ENCODE peak calls at places on chromosomes 5 and 9, in ten cellular contexts. One of them, this sample, is unnamed. For H3K36me3, the result is how much of the 10 kb centered on the place peaks cover.

GRCh38 chr5:180127682-180128670 is 56.4 kb upstream of the RNF130 start:
- DNase-seq in A673: peak
- DNase-seq in left lung: no peak
- DNase-seq in PC-3: no peak
- DNase-seq in Panc1: no peak
- DNase-seq in body of pancreas: no peak
- DNase-seq in uterus: peak
- DNase-seq in left ventricle myocardium inferior: no peak
- DNase-seq in kidney: peak
- DNase-seq in colonic mucosa: peak
- DNase-seq in this sample: peak

GRCh38 chr9:96031366-96031824 is 155.9 kb downstream of the ERCC6L2 start:
- DNase-seq in body of pancreas: peak
- DNase-seq in left ventricle myocardium inferior: peak
- DNase-seq in left lung: no peak
- DNase-seq in A673: peak
- DNase-seq in kidney: peak
- DNase-seq in Panc1: no peak
- DNase-seq in colonic mucosa: peak
- DNase-seq in PC-3: peak
- DNase-seq in uterus: no peak
- DNase-seq in this sample: no peak

GRCh38 chr9:36738318-36738975 is 165.8 kb downstream of the MELK start:
- DNase-seq in A673: no peak
- DNase-seq in uterus: no peak
- DNase-seq in colonic mucosa: no peak
- DNase-seq in left lung: no peak
- DNase-seq in Panc1: no peak
- DNase-seq in PC-3: peak
- DNase-seq in kidney: no peak
- DNase-seq in left ventricle myocardium inferior: no peak
- DNase-seq in body of pancreas: no peak
- DNase-seq in this sample: no peak

GRCh38 chr5:68382640-68383039 is 167.1 kb downstream of the PIK3R1 start:
- DNase-seq in kidney: no peak
- DNase-seq in left lung: no peak
- DNase-seq in colonic mucosa: no peak
- DNase-seq in body of pancreas: no peak
- DNase-seq in left ventricle myocardium inferior: no peak
- DNase-seq in Panc1: no peak
- DNase-seq in A673: no peak
- DNase-seq in PC-3: no peak
- DNase-seq in uterus: no peak
- DNase-seq in this sample: no peak

GRCh38 chr9:111456536-111456935 is 27.6 kb downstream of the ECPAS start:
- DNase-seq in kidney: no peak
- DNase-seq in uterus: no peak
- DNase-seq in PC-3: no peak
- DNase-seq in left ventricle myocardium inferior: no peak
- DNase-seq in colonic mucosa: no peak
- DNase-seq in body of pancreas: no peak
- DNase-seq in Panc1: no peak
- DNase-seq in left lung: no peak
- DNase-seq in A673: no peak
- DNase-seq in this sample: no peak

GRCh38 chr5:1647580-1647979 is 123.8 kb upstream of the LPCAT1 start:
- DNase-seq in left ventricle myocardium inferior: no peak
- DNase-seq in Panc1: no peak
- DNase-seq in left lung: no peak
- DNase-seq in uterus: no peak
- DNase-seq in kidney: peak
- DNase-seq in PC-3: no peak
- DNase-seq in A673: no peak
- DNase-seq in body of pancreas: no peak
- DNase-seq in colonic mucosa: no peak
- DNase-seq in this sample: no peak

GRCh38 chr9:28234133-28234898 is 661.0 kb upstream of the C9orf72 start:
- DNase-seq in kidney: no peak
- DNase-seq in body of pancreas: no peak
- DNase-seq in uterus: no peak
- DNase-seq in Panc1: no peak
- DNase-seq in left ventricle myocardium inferior: no peak
- DNase-seq in PC-3: no peak
- DNase-seq in colonic mucosa: no peak
- DNase-seq in A673: no peak
- DNase-seq in left lung: no peak
- DNase-seq in this sample: no peak

GRCh38 chr9:95459867-95460626 is 56.7 kb downstream of the PTCH1 start:
- DNase-seq in kidney: no peak
- DNase-seq in Panc1: no peak
- DNase-seq in A673: no peak
- DNase-seq in left ventricle myocardium inferior: no peak
- DNase-seq in left lung: no peak
- DNase-seq in uterus: no peak
- DNase-seq in PC-3: no peak
- DNase-seq in colonic mucosa: no peak
- DNase-seq in body of pancreas: no peak
- DNase-seq in this sample: no peak

GRCh38 chr5:6606884-6607558 is 25.8 kb downstream of the NSUN2 start:
- DNase-seq in left lung: no peak
- DNase-seq in PC-3: no peak
- DNase-seq in Panc1: no peak
- DNase-seq in left ventricle myocardium inferior: no peak
- DNase-seq in A673: no peak
- DNase-seq in body of pancreas: no peak
- DNase-seq in kidney: no peak
- DNase-seq in colonic mucosa: no peak
- DNase-seq in uterus: no peak
- DNase-seq in this sample: no peak

GRCh38 chr5:6604341-6604740 is 28.5 kb downstream of the NSUN2 start:
- DNase-seq in uterus: no peak
- DNase-seq in Panc1: no peak
- DNase-seq in A673: no peak
- DNase-seq in left ventricle myocardium inferior: no peak
- DNase-seq in body of pancreas: no peak
- DNase-seq in left lung: no peak
- DNase-seq in kidney: no peak
- DNase-seq in PC-3: no peak
- DNase-seq in colonic mucosa: no peak
- DNase-seq in this sample: no peak

GRCh38 chr5:6603643-6604042 is 29.2 kb downstream of the NSUN2 start:
- DNase-seq in left lung: peak
- DNase-seq in uterus: no peak
- DNase-seq in Panc1: no peak
- DNase-seq in A673: no peak
- DNase-seq in kidney: no peak
- DNase-seq in left ventricle myocardium inferior: peak
- DNase-seq in colonic mucosa: no peak
- DNase-seq in body of pancreas: no peak
- DNase-seq in PC-3: no peak
- DNase-seq in this sample: no peak

GRCh38 chr5:6602441-6602840 is 30.4 kb downstream of the NSUN2 start:
- DNase-seq in left ventricle myocardium inferior: no peak
- DNase-seq in body of pancreas: no peak
- DNase-seq in kidney: no peak
- DNase-seq in A673: no peak
- DNase-seq in PC-3: no peak
- DNase-seq in uterus: no peak
- DNase-seq in left lung: no peak
- DNase-seq in Panc1: no peak
- DNase-seq in colonic mucosa: no peak
- DNase-seq in this sample: no peak

GRCh38 chr5:6604946-6605345 is 27.9 kb downstream of the NSUN2 start:
- DNase-seq in kidney: no peak
- DNase-seq in uterus: no peak
- DNase-seq in left ventricle myocardium inferior: no peak
- DNase-seq in body of pancreas: no peak
- DNase-seq in left lung: no peak
- DNase-seq in A673: no peak
- DNase-seq in PC-3: no peak
- DNase-seq in colonic mucosa: no peak
- DNase-seq in Panc1: no peak
- DNase-seq in this sample: no peak
- H3K36me3 ChIP-seq in kidney: half or more
- H3K36me3 ChIP-seq in uterus: under half
- H3K36me3 ChIP-seq in left ventricle myocardium inferior: half or more
- H3K36me3 ChIP-seq in body of pancreas: half or more
- H3K36me3 ChIP-seq in left lung: under half
- H3K36me3 ChIP-seq in A673: half or more
- H3K36me3 ChIP-seq in PC-3: half or more
- H3K36me3 ChIP-seq in colonic mucosa: under half
- H3K36me3 ChIP-seq in Panc1: half or more
- H3K36me3 ChIP-seq in this sample: under half

DNA sequence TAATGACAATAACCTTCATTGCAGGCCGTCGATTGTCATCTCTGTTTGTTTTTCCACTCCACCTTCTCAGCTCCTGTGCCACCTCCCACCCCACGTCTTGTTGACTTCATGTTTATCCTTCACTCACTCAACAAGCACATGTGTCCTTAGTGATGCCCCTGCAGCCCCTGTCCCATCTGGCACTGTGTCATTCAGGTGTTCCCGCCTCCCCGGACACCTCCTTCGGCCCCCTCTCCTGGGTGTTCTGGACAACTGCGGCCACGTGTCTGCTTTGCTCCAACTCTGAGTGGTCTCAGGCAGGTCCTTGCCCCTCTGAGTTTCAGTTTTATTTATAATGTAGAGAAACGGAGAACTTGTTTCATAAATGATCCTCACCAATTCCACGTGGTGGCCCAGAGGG is 91.0 kb upstream of the COL5A1 start:
- DNase-seq in colonic mucosa: no peak
- DNase-seq in left ventricle myocardium inferior: no peak
- DNase-seq in uterus: no peak
- DNase-seq in body of pancreas: no peak
- DNase-seq in Panc1: no peak
- DNase-seq in A673: no peak
- DNase-seq in left lung: peak
- DNase-seq in PC-3: no peak
- DNase-seq in kidney: peak
- DNase-seq in this sample: no peak
- TF ChIP-seq CTCF in colonic mucosa: no peak
- TF ChIP-seq CTCF in left ventricle myocardium inferior: no peak
- TF ChIP-seq CTCF in uterus: no peak
- TF ChIP-seq CTCF in body of pancreas: no peak
- TF ChIP-seq CTCF in Panc1: no peak
- TF ChIP-seq CTCF in A673: peak
- TF ChIP-seq CTCF in left lung: no peak
- TF ChIP-seq CTCF in PC-3: no peak
- TF ChIP-seq CTCF in kidney: no peak
- TF ChIP-seq CTCF in this sample: no peak

DNA sequence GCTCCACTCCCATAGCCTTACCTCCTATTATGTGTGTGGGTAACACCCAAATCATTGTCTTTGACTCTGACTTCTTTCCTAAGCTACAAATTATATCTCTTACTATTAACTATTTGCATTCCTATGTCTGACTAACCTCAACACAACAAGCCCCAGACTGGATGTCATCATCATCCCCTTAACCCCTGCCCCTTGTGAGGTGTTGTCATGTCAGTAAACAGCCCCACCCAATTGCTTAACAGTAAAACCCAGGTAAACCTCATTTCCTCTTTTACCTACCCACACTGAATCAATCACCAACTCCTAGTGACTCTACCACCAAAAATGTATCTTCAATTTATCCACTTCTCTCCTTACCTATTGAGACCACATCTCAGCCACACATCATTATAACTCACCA is 2.4 kb downstream of the SREK1IP1 start:
- DNase-seq in A673: no peak
- DNase-seq in uterus: no peak
- DNase-seq in kidney: no peak
- DNase-seq in colonic mucosa: no peak
- DNase-seq in left lung: no peak
- DNase-seq in PC-3: peak
- DNase-seq in body of pancreas: no peak
- DNase-seq in Panc1: no peak
- DNase-seq in left ventricle myocardium inferior: no peak
- DNase-seq in this sample: no peak
- H3K4me3 ChIP-seq in A673: no peak
- H3K4me3 ChIP-seq in uterus: no peak
- H3K4me3 ChIP-seq in kidney: no peak
- H3K4me3 ChIP-seq in colonic mucosa: no peak
- H3K4me3 ChIP-seq in left lung: no peak
- H3K4me3 ChIP-seq in PC-3: peak
- H3K4me3 ChIP-seq in body of pancreas: no peak
- H3K4me3 ChIP-seq in Panc1: no peak
- H3K4me3 ChIP-seq in left ventricle myocardium inferior: no peak
- H3K4me3 ChIP-seq in this sample: no peak

GRCh38 chr5:10261065-10261464 is 11.0 kb downstream of the CCT5 start:
- DNase-seq in colonic mucosa: no peak
- DNase-seq in PC-3: no peak
- DNase-seq in kidney: no peak
- DNase-seq in uterus: no peak
- DNase-seq in left lung: no peak
- DNase-seq in left ventricle myocardium inferior: no peak
- DNase-seq in body of pancreas: no peak
- DNase-seq in A673: no peak
- DNase-seq in Panc1: no peak
- DNase-seq in this sample: no peak

GRCh38 chr5:10264569-10264968 is 14.5 kb downstream of the CCT5 start:
- DNase-seq in uterus: no peak
- DNase-seq in colonic mucosa: no peak
- DNase-seq in kidney: no peak
- DNase-seq in A673: no peak
- DNase-seq in left ventricle myocardium inferior: no peak
- DNase-seq in body of pancreas: no peak
- DNase-seq in PC-3: no peak
- DNase-seq in Panc1: no peak
- DNase-seq in left lung: no peak
- DNase-seq in this sample: no peak

GRCh38 chr5:10262995-10263394 is 12.9 kb downstream of the CCT5 start:
- DNase-seq in left lung: no peak
- DNase-seq in kidney: no peak
- DNase-seq in body of pancreas: no peak
- DNase-seq in uterus: no peak
- DNase-seq in left ventricle myocardium inferior: no peak
- DNase-seq in PC-3: no peak
- DNase-seq in colonic mucosa: no peak
- DNase-seq in A673: no peak
- DNase-seq in Panc1: no peak
- DNase-seq in this sample: no peak

GRCh38 chr5:10259916-10260315 is 9.8 kb downstream of the CCT5 start:
- DNase-seq in PC-3: no peak
- DNase-seq in left lung: no peak
- DNase-seq in body of pancreas: no peak
- DNase-seq in colonic mucosa: no peak
- DNase-seq in kidney: no peak
- DNase-seq in A673: no peak
- DNase-seq in left ventricle myocardium inferior: no peak
- DNase-seq in uterus: no peak
- DNase-seq in Panc1: no peak
- DNase-seq in this sample: no peak

DNA sequence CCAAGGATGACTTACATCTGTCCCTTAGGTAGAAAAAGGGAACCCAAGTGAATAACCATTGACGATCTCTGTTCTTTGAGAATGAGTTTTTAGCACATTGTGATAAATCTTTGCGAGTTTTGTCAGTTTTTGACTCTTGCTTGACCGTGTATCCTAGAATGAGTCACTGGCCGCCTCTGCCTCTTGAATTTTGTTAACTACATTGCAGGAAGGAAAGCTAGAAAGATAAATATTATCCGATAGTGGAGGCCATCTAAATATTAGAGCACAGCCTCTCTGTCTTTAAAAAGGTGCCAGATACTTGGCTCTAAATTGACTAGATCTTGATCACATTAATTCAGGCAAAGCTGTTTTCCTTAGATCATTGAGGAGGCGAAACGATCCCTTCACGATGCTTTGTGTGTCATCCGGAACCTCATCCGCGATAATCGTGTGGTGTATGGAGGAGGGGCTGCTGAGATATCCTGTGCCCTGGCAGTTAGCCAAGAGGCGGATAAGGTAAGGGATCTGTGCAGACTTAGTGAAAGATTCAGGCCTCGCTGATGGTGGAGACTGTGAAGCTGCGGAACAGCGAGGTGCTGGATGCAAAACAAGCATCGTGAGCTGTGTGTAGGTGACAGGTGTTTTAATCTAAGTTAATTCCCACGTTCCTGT is 12.2 kb downstream of the CCT5 start:
- DNase-seq in kidney: no peak
- DNase-seq in uterus: no peak
- DNase-seq in PC-3: no peak
- DNase-seq in body of pancreas: no peak
- DNase-seq in Panc1: no peak
- DNase-seq in colonic mucosa: no peak
- DNase-seq in left lung: no peak
- DNase-seq in A673: no peak
- DNase-seq in left ventricle myocardium inferior: no peak
- DNase-seq in this sample: no peak
- H3K36me3 ChIP-seq in kidney: half or more
- H3K36me3 ChIP-seq in uterus: under half
- H3K36me3 ChIP-seq in PC-3: half or more
- H3K36me3 ChIP-seq in body of pancreas: half or more
- H3K36me3 ChIP-seq in Panc1: half or more
- H3K36me3 ChIP-seq in colonic mucosa: under half
- H3K36me3 ChIP-seq in left lung: under half
- H3K36me3 ChIP-seq in A673: half or more
- H3K36me3 ChIP-seq in left ventricle myocardium inferior: half or more
- H3K36me3 ChIP-seq in this sample: under half